ENCODE peak calls at places on chromosomes 3 and 15, in five cellular contexts. D is transverse colon, N is IMR-90, I is EL, T is cardiac septum. C is an unnamed sample.

GRCh38 chr3:172213765-172214358 is 174.5 kb downstream of the FNDC3B start:
- DNase-seq in T (no peak), D (no peak), I (no peak), N (no peak), C (no peak)

GRCh38 chr15:72116680-72117447 is 1.1 kb downstream of the MYO9A start:
- DNase-seq in D (peak), I (peak), T (no peak), N (peak), C (no peak)

GRCh38 chr3:3927198-3927597 is 128.0 kb downstream of the LRRN1 start:
- DNase-seq in T (no peak), I (no peak), D (no peak), N (no peak), C (no peak)

GRCh38 chr15:25437751-25438600 is 848 bp downstream of the UBE3A start:
- DNase-seq in N (peak), I (peak), D (peak), T (peak), C (no peak)

GRCh38 chr3:158384019-158384418 is 187.0 kb upstream of the MLF1 start:
- DNase-seq in I (no peak), N (no peak), T (no peak), D (no peak), C (no peak)

GRCh38 chr3:135576786-135577185 is 388.7 kb upstream of the PPP2R3A start:
- DNase-seq in I (no peak), D (no peak), N (no peak), T (no peak), C (no peak)

GRCh38 chr3:99084156-99084555 is 182.7 kb upstream of the DCBLD2 start:
- DNase-seq in N (no peak), D (no peak), I (peak), T (no peak), C (no peak)

GRCh38 chr3:33582234-33582633 is 135.8 kb downstream of the CLASP2 start:
- DNase-seq in T (no peak), N (no peak), I (no peak), D (no peak), C (no peak)

GRCh38 chr15:85748176-85748575 is 46.5 kb downstream of the KLHL25 start:
- DNase-seq in T (no peak), D (no peak), I (no peak), N (no peak), C (no peak)

GRCh38 chr3:150158974-150159625 is 188.4 kb upstream of the PFN2 start:
- DNase-seq in N (peak), T (no peak), I (peak), D (no peak), C (no peak)

GRCh38 chr3:86993704-86994103 is 2.8 kb upstream of the VGLL3 start:
- DNase-seq in D (no peak), T (no peak), N (peak), I (peak), C (no peak)

GRCh38 chr3:43649365-43649968 is 27.7 kb upstream of the ANO10 start:
- DNase-seq in N (no peak), T (no peak), I (no peak), D (peak), C (no peak)

GRCh38 chr3:31224936-31225335 is 307.8 kb upstream of the STT3B start:
- DNase-seq in I (no peak), D (no peak), N (no peak), T (no peak), C (no peak)

GRCh38 chr3:183377307-183377959 is 51.0 kb downstream of the MCF2L2 start:
- DNase-seq in T (no peak), D (no peak), I (no peak), N (no peak), C (no peak)

GRCh38 chr3:36763111-36763849 is 1.1 kb downstream of the DCLK3 start:
- DNase-seq in T (no peak), N (no peak), D (no peak), I (no peak), C (no peak)

GRCh38 chr3:128462341-128462910 is 4.3 kb downstream of the DNAJB8 start:
- DNase-seq in T (no peak), D (no peak), N (no peak), I (no peak), C (no peak)

GRCh38 chr15:82532383-82532990 is 7.8 kb downstream of the RPS17 start:
- DNase-seq in D (no peak), N (no peak), I (no peak), T (no peak), C (no peak)

GRCh38 chr3:100650651-100651611 is 41.5 kb downstream of the ADGRG7 start:
- DNase-seq in T (no peak), D (no peak), I (peak), N (peak), C (peak)

GRCh38 chr3:123099331-123100191 is 32.7 kb downstream of the PDIA5 start:
- DNase-seq in I (no peak), N (no peak), T (peak), D (no peak), C (no peak)

GRCh38 chr3:169264711-169265110 is 398.8 kb downstream of the MECOM start:
- DNase-seq in N (peak), T (no peak), I (peak), D (peak), C (no peak)

GRCh38 chr15:95857124-95857757 is 473.3 kb upstream of the NR2F2 start:
- DNase-seq in I (peak), D (no peak), N (peak), T (no peak), C (no peak)

GRCh38 chr15:90902656-90902995 is 476 bp upstream of the MAN2A2 start:
- DNase-seq in T (no peak), N (no peak), D (no peak), I (no peak), C (no peak)

GRCh38 chr3:31634485-31634884 is 101.8 kb downstream of the STT3B start:
- DNase-seq in D (no peak), N (peak), I (peak), T (no peak), C (no peak)

GRCh38 chr3:21954709-21955108 is 203.7 kb upstream of the ZNF385D start:
- DNase-seq in N (peak), T (no peak), I (peak), D (no peak), C (no peak)

GRCh38 chr3:150344079-150344478 is 64.0 kb upstream of the TSC22D2 start:
- DNase-seq in I (no peak), D (no peak), N (no peak), T (no peak), C (no peak)

GRCh38 chr3:133691410-133692107 is 29.8 kb upstream of the TOPBP1 start:
- DNase-seq in I (peak), T (no peak), D (no peak), N (peak), C (no peak)

GRCh38 chr15:62795171-62795570 is 247.4 kb upstream of the TPM1 start:
- DNase-seq in I (no peak), N (no peak), D (no peak), T (no peak), C (no peak)

GRCh38 chr3:171658801-171659200 is 151.5 kb downstream of the PLD1 start:
- DNase-seq in T (no peak), N (peak), I (peak), D (no peak), C (no peak)

GRCh38 chr3:54053201-54053600 is 69.2 kb upstream of the CACNA2D3 start:
- DNase-seq in T (no peak), N (no peak), I (no peak), D (no peak), C (no peak)

C was measured in SIG-M5.